ENCODE peak calls at places on chromosomes 2 and 18, in eight cellular contexts. A is GM23248, J is A549, O is H9, U is keratinocyte, T is HCT116, I is K562, K is IMR-90. V is an unnamed sample.
A peak's percentile ranks its signal among the peaks of the same experiment; 100 is the strongest.

GRCh38 chr18:5444847-5445246 is 99.0 kb downstream of the EPB41L3 start:
- DNase-seq in I (no peak), T (no peak), O (no peak), J (no peak), K (no peak), A (no peak), U (no peak), V (no peak)

GRCh38 chr2:98835831-98836385 is 100.1 kb downstream of the CRACDL start:
- DNase-seq in O (no peak), A (no peak), U (no peak), T (no peak), J (no peak), I (no peak), K (no peak), V (no peak)

GRCh38 chr2:56474412-56475158 is 290.8 kb downstream of the CCDC85A start:
- DNase-seq in T (no peak), U (no peak), J (no peak), O (no peak), A (peak; percentile 31), I (no peak), K (no peak), V (peak; percentile 65)

GRCh38 chr2:19932928-19933327 is 31.1 kb upstream of the TTC32 start:
- DNase-seq in K (no peak), O (no peak), J (no peak), A (no peak), I (no peak), T (no peak), U (no peak), V (no peak)

GRCh38 chr18:59268722-59269562 is 4.3 kb downstream of the RAX start:
- DNase-seq in J (peak; percentile 57), T (no peak), I (peak; percentile 37), K (no peak), O (peak; percentile 89), U (no peak), A (peak; percentile 52), V (peak; percentile 18)

GRCh38 chr2:11610624-11611242 is 59.3 kb downstream of the NTSR2 start:
- DNase-seq in K (no peak), J (no peak), U (no peak), A (no peak), O (no peak), I (no peak), T (no peak), V (no peak)

GRCh38 chr2:142220239-142220638 is 89.4 kb upstream of the LRP1B start:
- DNase-seq in O (no peak), U (no peak), A (no peak), I (no peak), T (no peak), K (no peak), J (no peak), V (no peak)

GRCh38 chr2:43052204-43052943 is 174.0 kb downstream of the ZFP36L2 start:
- DNase-seq in K (no peak), A (no peak), J (no peak), O (no peak), I (peak; percentile 27), U (no peak), T (no peak), V (no peak)

GRCh38 chr18:35055726-35056125 is 14.5 kb downstream of the MAPRE2 start:
- DNase-seq in K (no peak), J (no peak), I (no peak), A (no peak), O (no peak), U (no peak), T (no peak), V (no peak)

GRCh38 chr2:99784282-99784681 is 294.5 kb upstream of the REV1 start:
- DNase-seq in T (no peak), U (no peak), K (no peak), I (no peak), J (no peak), O (no peak), A (no peak), V (no peak)

GRCh38 chr18:63963610-63964256 is 6.1 kb upstream of the SERPINB8 start:
- DNase-seq in K (peak; percentile 77), U (no peak), I (no peak), O (peak; percentile 36), A (peak; percentile 82), J (no peak), T (peak; percentile 56), V (peak; percentile 74)

GRCh38 chr2:162317058-162317742 is 1.3 kb downstream of the IFIH1 start:
- DNase-seq in K (no peak), I (no peak), J (no peak), A (no peak), T (no peak), U (no peak), O (no peak), V (no peak)

GRCh38 chr2:60416221-60417008 is 137.0 kb downstream of the BCL11A start:
- DNase-seq in U (no peak), O (no peak), J (no peak), K (peak; percentile 3), A (peak; percentile 48), I (no peak), T (no peak), V (peak; percentile 47)

GRCh38 chr2:29361255-29361654 is 246.0 kb downstream of the CLIP4 start:
- DNase-seq in U (no peak), J (no peak), K (peak; percentile 3), A (no peak), O (no peak), T (no peak), I (no peak), V (no peak)

GRCh38 chr18:80166725-80167124 is 57.7 kb downstream of the ADNP2 start:
- DNase-seq in T (no peak), U (no peak), A (no peak), J (no peak), K (no peak), O (no peak), I (no peak), V (no peak)

GRCh38 chr2:164661349-164661748 is 40.1 kb upstream of the GRB14 start:
- DNase-seq in T (no peak), J (no peak), A (peak; percentile 60), K (peak; percentile 1), U (no peak), O (no peak), I (no peak), V (peak; percentile 18)

DNA sequence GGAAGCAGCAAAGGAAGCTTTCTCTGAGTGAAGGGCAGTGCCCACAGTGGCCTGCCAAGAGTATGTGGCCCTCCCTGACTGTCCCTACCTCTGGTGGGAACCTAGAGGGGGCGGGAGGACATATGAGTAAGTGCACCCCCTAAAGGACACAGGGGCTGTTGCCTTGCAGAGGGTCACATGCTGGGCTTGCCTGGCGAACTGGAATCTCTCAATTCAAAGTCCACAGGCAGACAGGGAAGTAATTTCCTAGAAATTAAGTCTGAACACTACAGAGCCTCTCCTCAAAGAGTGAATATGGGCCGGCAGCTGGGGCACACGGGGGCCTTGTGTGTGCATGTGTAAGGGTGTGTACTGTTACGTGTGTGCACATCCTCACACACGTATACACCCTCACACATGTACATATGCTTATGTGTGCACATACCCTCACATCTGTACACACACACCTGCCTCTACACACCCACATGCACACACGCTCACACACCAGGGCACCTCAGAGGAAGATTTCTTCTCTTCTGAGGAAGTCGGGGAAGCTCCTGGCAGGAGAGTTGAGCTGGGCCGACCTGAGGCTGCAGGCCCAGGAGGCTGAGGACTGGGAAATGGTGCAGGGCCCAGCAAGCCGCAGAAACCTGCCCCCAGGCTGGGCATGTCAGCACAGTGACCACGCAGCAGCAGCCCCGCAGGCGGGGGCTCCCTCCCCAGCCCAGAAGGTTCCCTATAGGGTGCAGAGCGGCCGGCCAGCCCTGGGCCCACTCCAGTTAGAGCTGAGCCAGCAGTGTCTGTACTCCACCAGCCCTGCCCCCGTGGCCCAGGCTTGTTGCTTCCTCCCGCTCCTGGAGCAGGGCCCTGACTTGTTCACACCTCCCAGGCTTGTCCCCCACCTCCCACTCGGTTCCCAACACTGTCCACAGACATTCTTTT is 77.4 kb upstream of the TAF1B start:
- DNase-seq in I (no peak), U (no peak), J (no peak), O (peak; percentile 42), K (no peak), A (peak; percentile 40), T (no peak), V (no peak)
- H3K4me2 ChIP-seq in I (no peak overlapping the region), U (no peak overlapping the region), J (no peak overlapping the region), O (no peak overlapping the region), K (no peak overlapping the region), A (no peak overlapping the region), T (no peak overlapping the region), V (no peak overlapping the region)

DNA sequence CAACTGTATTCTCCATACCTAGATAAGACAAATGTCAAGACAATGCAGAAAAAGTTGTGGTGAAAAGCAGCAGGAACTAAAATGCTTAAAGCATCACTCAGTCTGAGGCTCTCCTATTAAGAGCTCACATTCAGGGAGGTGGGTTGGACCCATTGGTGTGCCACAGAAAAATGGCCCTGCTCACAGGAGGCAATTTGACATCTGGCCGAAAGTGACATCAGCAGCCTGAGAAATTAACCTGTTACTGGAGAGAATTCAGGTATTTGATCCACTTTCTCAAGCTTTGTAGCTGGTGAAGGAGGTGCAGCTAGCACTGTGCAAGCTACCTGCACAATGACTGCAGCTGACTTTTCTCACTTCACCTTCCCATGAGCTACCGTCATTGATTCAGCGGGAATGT is 86.0 kb downstream of the TMEM247 start:
- DNase-seq in K (no peak), U (no peak), J (no peak), O (no peak), A (no peak), I (no peak), T (no peak), V (no peak)
- H3K27ac ChIP-seq in K (no peak overlapping the region), U (no peak overlapping the region), J (no peak overlapping the region), O (no peak overlapping the region), A (no peak overlapping the region), I (no peak overlapping the region), T (no peak overlapping the region), V (no peak overlapping the region)

GRCh38 chr2:174842496-174842895 is 78.2 kb upstream of the CHRNA1 start:
- DNase-seq in I (no peak), T (no peak), A (no peak), J (no peak), K (no peak), O (no peak), U (no peak), V (no peak)

GRCh38 chr2:174840436-174840835 is 76.2 kb upstream of the CHRNA1 start:
- DNase-seq in O (no peak), J (no peak), A (peak; percentile 74), U (no peak), K (peak; percentile 82), T (no peak), I (no peak), V (peak; percentile 81)

GRCh38 chr2:174836345-174836999 is 72.2 kb upstream of the CHRNA1 start:
- DNase-seq in I (no peak), O (no peak), T (no peak), K (peak; percentile 97), J (peak; percentile 11), U (peak; percentile 75), A (peak; percentile 89), V (peak; percentile 94)

GRCh38 chr2:174841931-174842330 is 77.7 kb upstream of the CHRNA1 start:
- DNase-seq in T (no peak), O (no peak), K (no peak), U (no peak), A (no peak), J (no peak), I (no peak), V (no peak)

GRCh38 chr2:174839672-174840071 is 75.4 kb upstream of the CHRNA1 start:
- DNase-seq in U (no peak), J (no peak), I (no peak), T (no peak), K (no peak), A (no peak), O (no peak), V (no peak)
- H3K4me2 ChIP-seq in U (no peak overlapping the region), J (no peak overlapping the region), I (no peak overlapping the region), T (no peak overlapping the region), K (no peak overlapping the region), A (no peak overlapping the region), O (no peak overlapping the region), V (no peak overlapping the region)

DNA sequence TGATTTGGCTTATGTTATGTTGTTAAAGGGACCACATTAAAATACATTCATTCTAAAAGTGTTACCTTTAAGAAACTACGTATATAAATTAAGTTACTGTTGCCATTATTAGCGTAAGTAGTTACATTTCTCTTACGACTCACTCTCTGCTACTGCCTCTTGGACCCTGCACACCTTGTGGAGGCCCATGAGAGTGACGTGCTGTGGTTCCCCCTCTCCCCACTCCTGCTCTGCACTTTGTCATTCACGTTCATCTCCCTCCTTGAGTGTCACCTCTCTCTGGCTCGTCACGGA is 830 bp upstream of the MERTK start:
- DNase-seq in I (no peak), T (no peak), A (no peak), J (no peak), U (no peak), K (no peak), O (no peak), V (no peak)
- H3K27ac ChIP-seq in I (no peak overlapping the region), T (peak overlapping the region; percentile 66), A (no peak overlapping the region), J (peak overlapping the region; percentile 93), U (no peak overlapping the region), K (peak overlapping the region; percentile 47), O (no peak overlapping the region), V (peak overlapping the region; percentile 59)

V was measured in mesenchymal stem cell.